ENCODE peak calls at places on chromosomes 16 and 17, in ten cellular contexts. W, V, J, E, Q, B, S, T, K and N are unnamed samples.

GRCh38 chr16:66335704-66336329 is 30.7 kb upstream of the CDH5 start:
- DNase-seq in K (no peak), S (peak; percentile 89), V (no peak), J (no peak), T (no peak), Q (no peak), W (peak; percentile 33), E (peak; percentile 62), B (no peak), N (no peak)

GRCh38 chr16:75461575-75461974 is 2.9 kb downstream of the TMEM170A start:
- DNase-seq in E (no peak), K (no peak), B (no peak), Q (no peak), J (no peak), V (no peak), W (no peak), S (no peak), T (no peak), N (no peak)

GRCh38 chr17:21278304-21279197 is 6.0 kb upstream of the MAP2K3 start:
- DNase-seq in W (no peak), S (no peak), B (peak; percentile 38), Q (no peak), K (peak; percentile 87), V (no peak), E (no peak), T (no peak), J (no peak), N (no peak)

GRCh38 chr17:42065201-42065600 is 14.8 kb upstream of the C17orf113 start:
- DNase-seq in J (no peak), T (no peak), K (no peak), Q (no peak), W (no peak), B (no peak), V (no peak), E (no peak), S (no peak), N (no peak)

GRCh38 chr16:11613381-11614303 is 26.9 kb upstream of the LITAF start:
- DNase-seq in K (peak; percentile 69), Q (no peak), T (no peak), J (peak; percentile 68), E (no peak), V (no peak), S (no peak), B (peak; percentile 4), W (peak; percentile 55), N (no peak)

GRCh38 chr16:85860413-85861094 is 38.4 kb upstream of the IRF8 start:
- DNase-seq in Q (no peak), J (no peak), W (no peak), V (no peak), E (no peak), T (no peak), S (no peak), B (no peak), K (no peak), N (no peak)

GRCh38 chr16:55418586-55418985 is 60.4 kb upstream of the MMP2 start:
- DNase-seq in V (peak; percentile 47), T (no peak), B (no peak), Q (no peak), J (no peak), E (no peak), S (no peak), W (no peak), K (no peak), N (no peak)

GRCh38 chr16:53732296-53732929 is 28.5 kb downstream of the FTO start:
- DNase-seq in K (peak; percentile 53), J (no peak), E (no peak), S (no peak), T (no peak), B (peak; percentile 65), V (no peak), W (peak; percentile 38), Q (peak; percentile 93), N (no peak)

GRCh38 chr17:73351764-73352163 is 40.0 kb upstream of the CDC42EP4 start:
- DNase-seq in W (no peak), K (no peak), Q (no peak), E (no peak), S (no peak), V (no peak), B (no peak), T (no peak), J (no peak), N (no peak)

GRCh38 chr17:73356561-73357170 is 44.9 kb upstream of the CDC42EP4 start:
- DNase-seq in B (no peak), Q (no peak), K (no peak), V (no peak), W (no peak), E (no peak), J (no peak), S (no peak), T (no peak), N (no peak)

GRCh38 chr17:73352261-73352660 is 40.5 kb upstream of the CDC42EP4 start:
- DNase-seq in Q (no peak), V (no peak), E (no peak), W (no peak), T (no peak), B (no peak), J (no peak), S (no peak), K (no peak), N (no peak)

GRCh38 chr17:73357318-73357717 is 45.5 kb upstream of the CDC42EP4 start:
- DNase-seq in T (no peak), Q (no peak), S (no peak), B (no peak), K (no peak), J (no peak), W (no peak), E (no peak), V (no peak), N (no peak)

DNA sequence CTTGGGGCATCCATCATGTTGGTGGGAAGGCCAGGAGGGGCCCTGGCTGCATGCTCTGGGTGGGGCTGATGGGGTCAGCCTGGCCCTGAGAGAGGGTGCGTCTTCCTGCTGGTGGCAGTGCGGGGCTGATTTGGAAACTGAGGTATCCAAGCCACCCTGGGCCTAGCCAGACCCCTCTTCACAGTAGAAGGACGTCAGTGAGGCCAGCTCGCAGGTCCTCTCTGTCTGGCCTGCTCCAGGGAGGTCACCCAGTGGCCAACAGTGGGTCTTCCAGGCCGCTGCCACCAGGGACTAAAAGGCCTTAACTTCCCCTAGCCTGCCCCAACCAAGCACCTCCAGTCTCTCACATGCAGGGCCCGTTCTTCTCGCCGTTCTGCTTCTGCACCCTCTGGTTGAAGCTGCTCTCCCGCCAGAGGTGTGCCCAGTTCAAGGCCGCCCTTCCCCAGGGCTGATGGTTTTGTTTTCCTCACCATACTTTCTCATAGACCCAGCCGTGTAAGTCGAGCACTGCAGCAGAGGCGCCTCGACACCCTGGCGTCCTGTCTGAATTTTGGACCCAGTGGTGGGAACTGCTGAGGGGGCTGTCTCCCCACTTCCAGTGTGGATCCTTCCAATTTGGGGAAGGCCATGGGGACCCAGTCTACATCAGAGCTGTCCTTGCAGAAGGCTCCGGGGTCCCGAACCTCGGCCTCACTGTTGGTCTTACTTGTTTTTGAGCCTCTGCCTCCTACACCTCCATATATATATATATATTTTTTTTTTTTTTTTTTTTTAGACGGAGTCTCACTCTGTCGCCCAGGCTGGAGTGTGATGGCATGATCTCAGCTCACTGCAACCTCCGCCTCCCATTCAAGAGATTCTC is 42.9 kb upstream of the CDC42EP4 start:
- DNase-seq in B (no peak), Q (no peak), J (no peak), S (no peak), T (peak; percentile 13), W (no peak), E (no peak), K (no peak), V (no peak), N (no peak)
- TF ChIP-seq CTCF in B (no peak), Q (no peak), J (no peak), S (no peak), T (no peak), W (no peak), E (no peak), K (no peak), V (no peak), N (no peak)

DNA sequence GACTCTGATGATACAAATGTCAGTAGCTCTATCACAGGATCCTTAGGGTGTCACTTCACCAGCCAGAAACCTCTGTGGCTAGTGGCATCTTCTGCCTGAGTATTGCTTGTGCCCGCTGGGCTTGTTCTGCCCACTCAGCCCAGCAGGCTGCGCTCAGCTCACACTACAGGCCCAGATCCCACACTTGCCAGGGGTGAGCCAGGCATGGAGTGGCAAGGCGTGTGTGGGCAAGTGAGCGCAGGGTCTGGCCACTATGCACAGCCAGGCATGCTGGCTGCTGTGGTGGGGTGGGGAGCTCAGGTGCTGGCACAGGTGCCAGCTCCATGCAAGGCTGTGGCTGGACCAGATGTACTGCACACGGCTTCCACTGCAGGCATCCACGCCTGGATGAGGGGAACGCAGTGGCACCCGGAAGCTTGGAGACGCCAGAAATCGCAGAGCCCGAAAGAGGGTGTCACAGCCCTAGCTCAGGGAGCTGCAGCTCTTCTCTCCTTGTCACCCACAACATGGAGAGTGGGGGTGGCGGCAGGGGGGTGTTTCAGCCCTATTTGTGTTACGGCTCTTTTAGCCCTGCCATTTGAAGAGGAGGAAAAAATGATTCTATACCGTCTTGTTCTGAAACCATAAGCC is 10.2 kb downstream of the CFAP97D1 start:
- DNase-seq in T (no peak), V (no peak), B (peak; percentile 24), S (no peak), W (no peak), Q (no peak), J (no peak), E (no peak), K (no peak), N (no peak)
- TF ChIP-seq CTCF in T (peak; percentile 66), V (no peak), B (peak; percentile 51), S (peak; percentile 37), W (no peak), Q (no peak), J (peak; percentile 13), E (peak; percentile 20), K (no peak), N (no peak)

GRCh38 chr17:78116411-78116810 is 12.1 kb downstream of the TMC6 start:
- DNase-seq in S (no peak), V (no peak), K (no peak), E (no peak), Q (no peak), T (no peak), B (no peak), J (no peak), W (no peak), N (no peak)

GRCh38 chr17:78114831-78115723 is 13.5 kb downstream of the TMC6 start:
- DNase-seq in E (no peak), B (no peak), S (no peak), V (no peak), W (no peak), J (no peak), K (no peak), Q (no peak), T (no peak), N (no peak)

GRCh38 chr17:78118801-78119241 is 9.7 kb downstream of the TMC6 start:
- DNase-seq in Q (no peak), E (no peak), W (no peak), K (no peak), S (no peak), J (no peak), V (no peak), T (no peak), B (no peak), N (no peak)

GRCh38 chr17:78113804-78114785 is 14.5 kb downstream of the TMC6 start:
- DNase-seq in W (no peak), K (no peak), V (no peak), Q (no peak), S (no peak), J (peak; percentile 60), T (no peak), B (no peak), E (no peak), N (no peak)

GRCh38 chr17:78117027-78117981 is 11.3 kb downstream of the TMC6 start:
- DNase-seq in B (no peak), K (peak; percentile 60), S (peak; percentile 38), Q (no peak), E (no peak), V (no peak), J (peak; percentile 47), W (no peak), T (peak; percentile 87), N (no peak)
- TF ChIP-seq CTCF in B (peak; percentile 64), K (no peak), S (peak; percentile 58), Q (peak; percentile 57), E (peak; percentile 46), V (peak; percentile 24), J (peak; percentile 48), W (no peak), T (peak; percentile 99), N (peak; percentile 60)

DNA sequence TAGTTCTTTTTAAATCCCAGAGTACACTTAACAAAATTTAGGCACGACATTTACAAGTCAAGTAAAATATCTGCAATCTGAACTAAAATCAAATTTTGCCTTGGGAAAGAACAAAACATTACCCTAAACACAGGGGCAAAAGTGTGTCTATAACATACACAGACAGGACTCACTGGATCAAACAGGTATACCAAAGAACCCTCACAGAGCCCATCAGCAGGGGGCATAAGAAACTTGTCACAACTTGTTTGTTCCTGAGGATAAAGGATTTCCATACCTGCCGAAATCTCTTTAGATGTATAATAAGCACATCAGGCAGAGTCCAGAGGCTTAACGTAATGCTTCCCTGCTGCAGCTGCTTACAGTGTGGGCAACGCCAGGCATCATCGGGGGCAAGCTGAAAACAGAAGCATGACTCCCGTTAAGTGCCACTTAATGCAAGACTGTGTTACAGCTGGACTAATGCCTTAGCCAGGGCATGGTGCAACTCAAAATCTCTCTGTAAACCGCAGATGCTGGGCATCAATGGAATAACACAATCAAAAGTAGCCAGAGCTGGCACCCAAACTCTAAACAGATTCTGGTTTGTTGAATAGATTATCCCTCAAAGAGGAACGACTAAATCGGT is 67.0 kb downstream of the USP31 start:
- DNase-seq in B (no peak), V (no peak), K (no peak), J (no peak), E (no peak), T (peak; percentile 40), Q (peak; percentile 44), W (no peak), S (no peak), N (no peak)
- TF ChIP-seq CTCF in B (peak; percentile 23), V (no peak), K (no peak), J (no peak), E (no peak), T (no peak), Q (peak; percentile 9), W (no peak), S (no peak), N (peak; percentile 7)